ENCODE peak calls at places on chromosomes 12 and 14, in four cellular contexts. F, C, W and S are unnamed samples.

GRCh38 chr12:95102916-95103671 is 29.7 kb upstream of the NR2C1 start:
- DNase-seq in F (no peak), C (no peak), W (no peak), S (peak)

GRCh38 chr12:98440165-98440581 is 75.2 kb upstream of the TMPO start:
- DNase-seq in F (no peak), C (no peak), W (peak), S (no peak)

GRCh38 chr12:115572440-115572839 is 705.1 kb downstream of the MED13L start:
- DNase-seq in F (no peak), C (no peak), W (no peak), S (no peak)

GRCh38 chr12:92927436-92928116 is 1.5 kb downstream of the EEA1 start:
- DNase-seq in F (no peak), C (no peak), W (peak), S (peak)

GRCh38 chr12:1328385-1328784 is 266.0 kb downstream of the FBXL14 start:
- DNase-seq in F (no peak), C (no peak), W (peak), S (no peak)

GRCh38 chr12:50778663-50779590 is 15.0 kb downstream of the ATF1 start:
- DNase-seq in F (no peak), C (no peak), W (no peak), S (peak)

GRCh38 chr14:104724407-104724980 is 465 bp downstream of the ADSS1 start:
- DNase-seq in F (peak), C (no peak), W (peak), S (no peak)

GRCh38 chr14:68962681-68963080 is 16.4 kb downstream of the ACTN1 start:
- DNase-seq in F (no peak), C (no peak), W (no peak), S (no peak)

GRCh38 chr12:90174198-90174510 is 465.5 kb upstream of the ATP2B1 start:
- DNase-seq in F (no peak), C (no peak), W (no peak), S (no peak)

GRCh38 chr14:106842687-106843086 is 1316.3 kb downstream of the TMEM121 start:
- DNase-seq in F (peak), C (no peak), W (peak), S (peak)

GRCh38 chr12:94970560-94970959 is 32.9 kb downstream of the NDUFA12 start:
- DNase-seq in F (no peak), C (no peak), W (no peak), S (no peak)

GRCh38 chr12:104790296-104791125 is 167.6 kb downstream of the SLC41A2 start:
- DNase-seq in F (peak), C (peak), W (peak), S (peak)

GRCh38 chr12:14099994-14100393 is 118.6 kb upstream of the GRIN2B start:
- DNase-seq in F (no peak), C (no peak), W (no peak), S (no peak)

GRCh38 chr12:51818567-51819300 is 29.8 kb downstream of the FIGNL2 start:
- DNase-seq in F (no peak), C (no peak), W (no peak), S (no peak)

GRCh38 chr12:113149361-113150150 is at the start of gene CFAP73:
- DNase-seq in F (peak), C (peak), W (peak), S (peak)

GRCh38 chr14:61528591-61529021 is 166.7 kb upstream of the HIF1A start:
- DNase-seq in F (no peak), C (no peak), W (no peak), S (no peak)

GRCh38 chr14:52596320-52596719 is 43.7 kb downstream of the GPR137C start:
- DNase-seq in F (no peak), C (peak), W (no peak), S (peak)

GRCh38 chr12:92002673-92003382 is 142.8 kb downstream of the BTG1 start:
- DNase-seq in F (peak), C (no peak), W (peak), S (peak)

GRCh38 chr12:23055004-23055403 is 430.0 kb downstream of the ETNK1 start:
- DNase-seq in F (no peak), C (peak), W (peak), S (peak)

GRCh38 chr12:89710873-89711179 is 2.2 kb upstream of the ATP2B1 start:
- DNase-seq in F (no peak), C (no peak), W (no peak), S (no peak)

GRCh38 chr12:55934343-55934742 is 3.4 kb downstream of the DGKA start:
- DNase-seq in F (no peak), C (no peak), W (no peak), S (no peak)

GRCh38 chr14:99191663-99192621 is 80.1 kb downstream of the BCL11B start:
- DNase-seq in F (no peak), C (no peak), W (no peak), S (no peak)

GRCh38 chr12:46473634-46474201 is 101.1 kb upstream of the SLC38A2 start:
- DNase-seq in F (peak), C (no peak), W (peak), S (peak)

GRCh38 chr14:64880382-64881121 is 845 bp upstream of the SPTB start:
- DNase-seq in F (peak), C (peak), W (peak), S (no peak)

GRCh38 chr12:2988494-2988893 is 29.3 kb downstream of the TEAD4 start:
- DNase-seq in F (no peak), C (no peak), W (no peak), S (no peak)

GRCh38 chr14:51884086-51884927 is 23.9 kb downstream of the GNG2 start:
- DNase-seq in F (peak), C (no peak), W (peak), S (no peak)

GRCh38 chr14:74491952-74492351 is 1.2 kb downstream of the NPC2 start:
- DNase-seq in F (no peak), C (no peak), W (peak), S (peak)

GRCh38 chr12:5694759-5695409 is 250.2 kb downstream of the ANO2 start:
- DNase-seq in F (no peak), C (no peak), W (no peak), S (no peak)

GRCh38 chr12:124764451-124764850 is 99.2 kb downstream of the SCARB1 start:
- DNase-seq in F (no peak), C (peak), W (peak), S (no peak)

GRCh38 chr14:50318031-50318626 is 6.0 kb downstream of the DMAC2L start:
- DNase-seq in F (peak), C (no peak), W (peak), S (peak)

GRCh38 chr12:26092706-26093105 is 32.1 kb downstream of the BHLHE41 start:
- DNase-seq in F (no peak), C (no peak), W (no peak), S (no peak)

GRCh38 chr14:72801841-72802587 is 91.9 kb downstream of the DPF3 start:
- DNase-seq in F (no peak), C (no peak), W (no peak), S (no peak)

GRCh38 chr12:530308-530707 is 70.6 kb downstream of the B4GALNT3 start:
- DNase-seq in F (no peak), C (no peak), W (no peak), S (no peak)

GRCh38 chr12:127273621-127274020 is 993.3 kb upstream of the TMEM132C start:
- DNase-seq in F (no peak), C (no peak), W (no peak), S (no peak)

GRCh38 chr12:126668961-126669360 is 1598.0 kb upstream of the TMEM132C start:
- DNase-seq in F (no peak), C (no peak), W (no peak), S (no peak)

GRCh38 chr12:117093918-117094630 is 5.1 kb downstream of the TESC start:
- DNase-seq in F (no peak), C (no peak), W (no peak), S (no peak)

GRCh38 chr12:94208433-94208921 is 60.1 kb downstream of the PLXNC1 start:
- DNase-seq in F (no peak), C (no peak), W (peak), S (no peak)

GRCh38 chr12:39619316-39619659 is 315 bp downstream of the ABCD2 start:
- DNase-seq in F (peak), C (no peak), W (no peak), S (no peak)

GRCh38 chr12:132496270-132496669 is 6.3 kb downstream of the FBRSL1 start:
- DNase-seq in F (no peak), C (no peak), W (no peak), S (no peak)

GRCh38 chr14:77375973-77376372 is 921 bp downstream of the TMED8 start:
- DNase-seq in F (no peak), C (no peak), W (peak), S (no peak)

GRCh38 chr12:107519906-107520859 is 165.4 kb upstream of the PWP1 start:
- DNase-seq in F (no peak), C (no peak), W (no peak), S (no peak)
- TF ChIP-seq FOXJ3 in F (no peak), C (no peak), W (no peak), S (no peak)

GRCh38 chr12:27709932-27710591 is 570 bp upstream of the MRPS35 start:
- DNase-seq in F (no peak), C (no peak), W (no peak), S (peak)
- TF ChIP-seq FOXJ3 in F (no peak), C (no peak), W (no peak), S (no peak)

DNA sequence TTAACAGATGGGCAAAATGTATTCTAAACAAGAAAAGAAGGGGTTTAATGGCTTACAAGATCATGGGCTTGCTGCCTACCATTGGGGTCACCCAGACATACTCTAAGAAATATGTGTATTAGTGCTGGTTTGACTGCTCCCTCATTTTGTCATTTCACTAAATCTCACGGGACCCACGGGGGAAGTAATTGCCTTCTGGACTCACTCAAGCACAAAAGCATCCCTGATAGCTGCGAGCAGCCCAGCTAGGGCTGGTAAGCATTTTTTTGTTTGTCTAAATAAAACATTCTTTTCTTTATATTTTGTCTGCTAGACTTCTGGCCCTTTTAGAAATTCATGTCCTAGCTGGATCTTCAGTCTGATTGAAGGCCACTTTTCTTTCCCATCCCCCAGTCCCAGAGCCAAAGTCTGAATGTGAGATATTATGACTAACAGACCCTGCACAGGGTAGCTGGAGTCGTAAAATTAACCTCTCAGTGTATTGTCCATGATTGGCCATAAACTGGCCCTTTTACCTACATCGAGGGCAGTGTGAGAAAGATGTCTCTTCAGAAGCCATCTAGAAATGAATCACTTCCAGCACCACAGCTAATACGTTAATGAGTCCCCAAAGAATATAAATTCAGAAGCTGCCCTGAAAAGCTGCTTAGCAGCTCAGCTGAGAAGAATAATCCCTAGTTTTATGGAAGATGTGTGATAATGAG is 55.4 kb upstream of the GTF2A1 start:
- DNase-seq in F (no peak), C (no peak), W (no peak), S (no peak)
- TF ChIP-seq FOXJ3 in F (no peak), C (no peak), W (no peak), S (no peak)

GRCh38 chr12:122064780-122065588 is 13.6 kb upstream of the MLXIP start:
- DNase-seq in F (peak), C (peak), W (peak), S (peak)
- TF ChIP-seq FOXJ3 in F (no peak), C (no peak), W (no peak), S (no peak)

DNA sequence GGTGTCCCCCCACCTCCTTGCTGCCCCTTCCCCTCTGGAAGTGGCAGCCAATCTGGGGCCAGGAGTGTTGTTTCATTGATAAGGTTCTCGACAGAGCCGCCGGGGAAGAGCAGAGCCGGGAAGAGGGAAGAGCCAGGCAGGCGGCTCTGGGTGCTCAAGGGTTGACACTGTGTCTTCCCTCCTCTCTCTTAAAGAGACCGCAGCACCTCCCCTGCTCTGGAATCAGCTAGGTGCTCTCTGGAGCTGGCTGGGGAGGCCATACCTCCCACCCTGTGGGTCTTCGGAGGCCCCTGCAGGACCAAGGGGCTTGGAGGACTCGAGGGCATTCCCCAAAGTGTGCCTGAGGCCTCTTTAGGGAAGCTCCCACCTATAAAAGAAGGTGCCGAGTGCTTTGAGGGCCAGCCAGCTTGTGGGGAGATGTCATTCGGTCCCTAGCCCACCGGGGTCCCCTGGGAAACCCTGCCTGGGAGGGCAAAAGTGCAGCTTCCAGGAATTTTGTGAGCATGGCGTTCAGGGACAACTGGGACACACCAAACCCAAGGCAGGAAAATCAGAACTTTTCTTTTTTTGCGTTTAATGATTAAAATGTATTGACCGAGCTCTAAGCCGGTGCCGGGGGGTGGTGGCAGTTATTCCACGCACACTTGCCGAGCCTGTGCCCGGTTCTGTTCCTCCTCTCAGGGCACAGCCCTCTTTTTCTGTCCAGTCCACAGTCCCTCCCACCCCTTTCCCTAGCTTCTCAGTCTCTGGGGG is 2.9 kb downstream of the SETD1B start:
- DNase-seq in F (peak), C (no peak), W (peak), S (no peak)
- TF ChIP-seq FOXJ3 in F (no peak), C (no peak), W (no peak), S (no peak)

GRCh38 chr14:34711808-34712712 is 2.3 kb downstream of the CFL2 start:
- DNase-seq in F (no peak), C (no peak), W (no peak), S (no peak)

GRCh38 chr14:34713122-34713680 is 1.2 kb downstream of the CFL2 start:
- DNase-seq in F (no peak), C (no peak), W (no peak), S (no peak)

GRCh38 chr14:34710744-34711143 is 3.6 kb downstream of the CFL2 start:
- DNase-seq in F (no peak), C (no peak), W (no peak), S (no peak)

GRCh38 chr14:34710006-34710405 is 4.4 kb downstream of the CFL2 start:
- DNase-seq in F (no peak), C (no peak), W (no peak), S (no peak)

DNA sequence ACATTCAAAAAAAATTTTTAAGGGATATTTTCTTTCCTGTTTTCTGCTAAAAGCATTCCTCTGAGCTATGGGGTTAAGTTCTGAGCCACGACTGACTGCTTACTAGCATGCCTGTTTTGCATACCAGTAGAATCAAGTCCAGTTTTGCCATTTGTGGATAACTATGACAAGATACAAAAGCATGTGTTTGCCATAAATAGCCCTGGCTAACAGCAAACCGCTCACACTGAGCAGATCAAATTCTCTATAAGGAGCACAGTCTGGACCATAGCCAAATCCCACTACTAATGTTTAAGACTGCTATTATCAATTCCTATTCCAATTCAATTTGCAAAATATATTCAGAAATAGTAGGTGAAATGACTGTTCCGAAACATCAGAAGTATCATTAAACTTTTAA is 3.2 kb downstream of the CFL2 start:
- DNase-seq in F (peak), C (no peak), W (peak), S (no peak)
- TF ChIP-seq FOXJ3 in F (no peak), C (no peak), W (no peak), S (no peak)

DNA sequence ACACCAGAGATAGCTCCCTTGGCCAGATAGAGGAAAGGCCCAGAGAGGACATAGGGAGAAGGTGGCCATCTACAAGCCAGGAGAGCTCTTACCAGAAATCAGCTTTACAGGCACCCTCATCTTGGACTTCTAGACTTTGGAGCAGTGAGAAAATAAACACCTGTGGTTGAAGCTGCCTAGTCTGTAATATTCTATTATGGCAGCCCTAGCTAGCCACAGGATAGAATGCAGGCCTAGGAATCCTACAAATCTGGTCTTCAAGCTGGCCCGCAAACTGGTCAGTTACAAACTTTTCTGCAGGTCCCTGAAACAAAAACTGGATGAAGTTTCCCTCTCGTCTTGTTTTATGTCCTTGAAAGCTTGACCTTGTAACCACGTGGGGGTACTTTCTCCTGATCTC is 92.4 kb downstream of the BCAT1 start:
- DNase-seq in F (no peak), C (no peak), W (no peak), S (no peak)
- TF ChIP-seq FOXJ3 in F (no peak), C (no peak), W (no peak), S (no peak)

GRCh38 chr12:49636574-49636973 is 13.2 kb downstream of the PRPF40B start:
- DNase-seq in F (no peak), C (no peak), W (no peak), S (no peak)
- TF ChIP-seq FOXJ3 in F (no peak), C (no peak), W (no peak), S (no peak)

GRCh38 chr12:49673446-49674317 is 33.5 kb downstream of the FMNL3 start:
- DNase-seq in F (peak), C (peak), W (peak), S (peak)
- TF ChIP-seq FOXJ3 in F (no peak), C (no peak), W (no peak), S (no peak)